ENCODE peak calls at places on chromosome 13, in eight cellular contexts. Q is fibroblast of mammary gland, D is B cell, Z is H9, A is mesothelial cell of epicardium, U is A549, P is stomach, B is ascending aorta. M is an unnamed sample.

GRCh38 chr13:54185785-54186184 is 1157.2 kb downstream of the OLFM4 start:
- DNase-seq in B (no peak), Z (peak; percentile 59), D (no peak), U (no peak), A (no peak), P (no peak), Q (no peak), M (no peak)

GRCh38 chr13:96112936-96113335 is 23.0 kb downstream of the HS6ST3 start:
- DNase-seq in P (no peak), D (no peak), A (no peak), U (no peak), Z (no peak), Q (peak; percentile 2), B (no peak), M (no peak)

GRCh38 chr13:21075303-21076264 is 14.2 kb upstream of the LATS2 start:
- DNase-seq in Q (peak; percentile 21), P (peak; percentile 34), D (peak; percentile 37), B (peak; percentile 74), U (no peak), Z (peak; percentile 78), A (peak; percentile 66), M (peak; percentile 77)

GRCh38 chr13:78323848-78324247 is 279.5 kb downstream of the POU4F1 start:
- DNase-seq in U (no peak), B (no peak), D (no peak), Z (no peak), P (no peak), Q (no peak), A (no peak), M (no peak)

GRCh38 chr13:95341441-95341840 is 40.2 kb upstream of the ABCC4 start:
- DNase-seq in B (no peak), D (no peak), U (no peak), Z (no peak), Q (no peak), A (no peak), P (no peak), M (no peak)

GRCh38 chr13:100527644-100528043 is 60.9 kb downstream of the GGACT start:
- DNase-seq in Z (no peak), D (no peak), P (no peak), Q (no peak), A (no peak), U (no peak), B (no peak), M (no peak)

GRCh38 chr13:38969187-38969586 is 21.4 kb downstream of the STOML3 start:
- DNase-seq in P (no peak), B (no peak), U (no peak), D (no peak), A (no peak), Z (no peak), Q (no peak), M (no peak)

GRCh38 chr13:109687559-109688448 is 98.6 kb downstream of the IRS2 start:
- DNase-seq in Z (no peak), B (no peak), D (no peak), A (no peak), P (no peak), U (no peak), Q (no peak), M (no peak)

GRCh38 chr13:75061909-75062308 is 420.1 kb downstream of the TBC1D4 start:
- DNase-seq in U (no peak), A (no peak), B (no peak), Z (no peak), D (no peak), Q (no peak), P (no peak), M (no peak)

GRCh38 chr13:90908792-90909191 is 438.7 kb upstream of the MIR17HG start:
- DNase-seq in D (no peak), Q (no peak), U (no peak), B (no peak), P (no peak), A (no peak), Z (no peak), M (no peak)

GRCh38 chr13:95248953-95249352 is 52.3 kb downstream of the ABCC4 start:
- DNase-seq in A (no peak), Q (no peak), Z (no peak), B (no peak), D (no peak), P (no peak), U (no peak), M (no peak)

GRCh38 chr13:63190742-63191141 is 1775.1 kb upstream of the PCDH20 start:
- DNase-seq in A (no peak), P (no peak), Q (peak; percentile 40), B (no peak), Z (no peak), D (no peak), U (peak; percentile 1), M (no peak)

GRCh38 chr13:50989476-50989875 is 79.9 kb downstream of the RNASEH2B start:
- DNase-seq in B (no peak), Z (peak; percentile 55), A (no peak), D (no peak), U (no peak), P (no peak), Q (no peak), M (no peak)
- TF ChIP-seq CTCF in B (no peak), Z (peak; percentile 60), A (no peak), D (no peak), U (no peak), P (no peak), Q (peak; percentile 14), M (peak; percentile 22)

GRCh38 chr13:23632741-23633140 is 62.5 kb downstream of the TNFRSF19 start:
- DNase-seq in Q (no peak), P (no peak), Z (no peak), U (no peak), B (no peak), A (no peak), D (no peak), M (no peak)

GRCh38 chr13:23636360-23636759 is 66.1 kb downstream of the TNFRSF19 start:
- DNase-seq in U (no peak), D (no peak), Q (no peak), A (no peak), B (no peak), P (no peak), Z (no peak), M (no peak)

GRCh38 chr13:23631676-23632622 is 61.7 kb downstream of the TNFRSF19 start:
- DNase-seq in Z (no peak), A (no peak), B (no peak), D (no peak), P (no peak), Q (no peak), U (no peak), M (no peak)

GRCh38 chr13:23637813-23638212 is 67.6 kb downstream of the TNFRSF19 start:
- DNase-seq in Q (no peak), D (no peak), A (no peak), Z (no peak), B (no peak), U (no peak), P (no peak), M (no peak)

GRCh38 chr13:23634897-23635296 is 64.7 kb downstream of the TNFRSF19 start:
- DNase-seq in U (no peak), A (no peak), B (no peak), Q (no peak), D (no peak), Z (no peak), P (no peak), M (no peak)
- TF ChIP-seq CTCF in U (no peak), A (no peak), B (no peak), Q (no peak), D (no peak), Z (peak; percentile 61), P (no peak), M (no peak)

DNA sequence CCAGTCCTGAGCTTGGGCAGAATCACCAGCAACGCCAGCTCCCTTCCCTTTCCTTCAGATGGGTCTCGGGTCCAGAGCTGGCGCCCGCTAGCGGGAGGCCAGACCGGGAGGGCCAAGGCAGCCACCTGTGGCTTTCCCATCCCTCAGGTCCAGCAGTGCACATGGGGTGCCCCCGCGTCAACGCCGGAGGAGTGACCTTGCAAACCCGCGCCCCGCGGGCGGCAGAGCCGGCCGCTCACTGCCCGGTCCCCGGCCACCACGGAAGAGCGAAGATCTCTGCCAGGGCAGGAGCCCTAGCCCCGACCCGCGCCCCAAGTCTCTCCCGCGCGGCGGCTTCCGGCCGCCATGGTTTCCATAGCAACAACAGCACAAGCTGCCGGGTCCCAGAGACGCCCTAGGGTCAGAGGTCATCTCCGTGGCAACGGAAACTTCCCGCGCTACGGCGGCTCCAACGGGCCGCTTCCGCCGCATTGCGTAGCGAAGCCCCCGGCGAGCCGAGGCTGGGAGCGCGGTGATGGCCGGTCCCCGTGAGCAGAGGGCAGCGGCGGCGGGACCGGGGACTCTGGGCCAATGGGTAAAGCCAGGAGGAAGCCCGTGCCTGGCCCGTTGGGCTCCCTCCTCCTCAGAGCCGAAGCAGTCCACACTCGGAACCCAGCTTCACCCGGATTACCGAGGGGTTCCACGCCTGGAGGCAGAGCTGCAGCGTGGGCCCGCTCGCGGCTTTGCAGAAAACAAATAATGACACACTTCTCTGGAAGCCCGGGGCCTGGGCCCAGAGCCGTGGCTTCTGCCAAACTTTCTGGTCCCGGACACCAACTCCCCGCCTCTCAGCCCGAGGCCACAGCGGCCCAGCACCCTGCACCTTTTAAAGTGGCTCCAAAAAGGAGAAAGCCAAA is 7.4 kb downstream of the FGF14 start:
- DNase-seq in D (peak; percentile 94), U (peak; percentile 65), A (peak; percentile 83), Z (peak; percentile 96), P (peak; percentile 90), Q (peak; percentile 88), B (peak; percentile 95), M (peak; percentile 95)
- TF ChIP-seq CTCF in D (no peak), U (peak; percentile 42), A (no peak), Z (peak; percentile 49), P (no peak), Q (no peak), B (no peak), M (peak; percentile 26)

DNA sequence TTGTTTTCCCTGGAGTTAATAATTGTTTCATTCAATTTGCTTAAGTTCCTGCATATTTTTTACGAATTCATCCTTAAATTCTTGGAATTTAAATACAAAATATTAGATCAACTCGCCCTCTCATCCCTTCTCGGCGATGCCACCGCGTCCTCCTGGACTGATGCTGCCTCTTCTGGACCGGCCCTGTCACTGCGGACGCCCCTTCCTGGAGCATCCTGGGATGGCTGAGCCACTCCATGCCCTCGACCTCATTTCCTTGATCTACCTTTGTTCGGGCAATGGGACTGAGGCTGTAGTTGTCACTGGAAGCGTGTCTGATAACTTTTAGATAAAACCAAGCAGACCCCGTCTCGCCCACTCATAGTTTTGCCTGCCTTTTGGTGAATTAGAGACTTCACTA is 283.6 kb downstream of the TEX29 start:
- DNase-seq in U (no peak), Q (no peak), P (no peak), A (no peak), Z (peak; percentile 45), D (no peak), B (no peak), M (no peak)
- TF ChIP-seq CTCF in U (no peak), Q (no peak), P (no peak), A (no peak), Z (peak; percentile 65), D (no peak), B (no peak), M (peak; percentile 48)

DNA sequence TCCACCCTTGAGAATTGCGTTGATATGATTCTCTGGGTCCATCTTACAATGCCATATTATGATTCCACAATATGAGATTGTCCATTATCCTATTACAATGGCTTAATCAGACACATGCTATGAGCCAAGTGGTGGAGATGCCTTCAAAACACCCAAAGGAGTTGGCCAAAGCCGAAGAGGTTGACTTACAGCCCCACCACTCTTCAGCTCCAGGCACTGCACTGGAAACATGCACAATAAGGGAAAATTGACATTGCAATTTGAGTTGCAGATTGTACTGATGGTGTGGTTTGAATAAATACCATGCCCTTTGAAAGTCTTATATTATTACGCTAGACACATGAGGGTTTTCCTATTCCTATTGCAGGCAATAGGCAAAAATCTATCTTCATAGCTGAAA is 75.4 kb upstream of the TNFSF11 start:
- DNase-seq in U (no peak), D (no peak), Q (no peak), P (no peak), B (no peak), Z (no peak), A (no peak), M (no peak)
- TF ChIP-seq CTCF in U (no peak), D (no peak), Q (no peak), P (no peak), B (no peak), Z (peak; percentile 33), A (no peak), M (no peak)